ENCODE peak calls at places on chromosome 20, in four cellular contexts. K is heart left ventricle, E is fibroblast of pulmonary artery, Y is lower lobe of right lung. U is an unnamed sample.

GRCh38 chr20:35329435-35330139 is 37.4 kb upstream of the FAM83C start:
- DNase-seq in E (peak; percentile 44), K (no peak), Y (no peak), U (peak; percentile 41)

GRCh38 chr20:61896058-61896961 is 169.4 kb downstream of the TAF4 start:
- DNase-seq in E (peak; percentile 51), K (peak; percentile 67), Y (no peak), U (peak; percentile 67)

GRCh38 chr20:61524956-61525666 is 273.1 kb downstream of the CDH4 start:
- DNase-seq in K (no peak), Y (no peak), E (no peak), U (no peak)

GRCh38 chr20:58755751-58756524 is 63.3 kb downstream of the NPEPL1 start:
- DNase-seq in E (no peak), K (no peak), Y (no peak), U (no peak)

GRCh38 chr20:11978496-11978895 is 60.8 kb downstream of the BTBD3 start:
- DNase-seq in Y (no peak), E (no peak), K (no peak), U (no peak)

GRCh38 chr20:24034820-24035219 is 46.2 kb upstream of the GGTLC1 start:
- DNase-seq in K (no peak), Y (no peak), E (peak; percentile 6), U (no peak)

GRCh38 chr20:15235799-15236198 is 898.4 kb upstream of the FLRT3 start:
- DNase-seq in K (no peak), Y (no peak), E (no peak), U (no peak)

GRCh38 chr20:23178806-23179205 is 92.7 kb upstream of the CD93 start:
- DNase-seq in E (no peak), K (no peak), Y (no peak), U (no peak)

GRCh38 chr20:371755-372542 is 8.6 kb upstream of the TRIB3 start:
- DNase-seq in K (peak; percentile 75), E (peak; percentile 96), Y (peak; percentile 92), U (no peak)

GRCh38 chr20:58579819-58580492 is 64.8 kb upstream of the APCDD1L start:
- DNase-seq in Y (no peak), K (no peak), E (no peak), U (no peak)

GRCh38 chr20:25270829-25271251 is 23.0 kb downstream of the PYGB start:
- DNase-seq in E (no peak), Y (peak; percentile 34), K (peak; percentile 34), U (no peak)

GRCh38 chr20:53402233-53403005 is 191.2 kb downstream of the ZNF217 start:
- DNase-seq in Y (no peak), E (no peak), K (no peak), U (no peak)

GRCh38 chr20:62370115-62370806 is 3.1 kb upstream of the LAMA5 start:
- DNase-seq in K (peak; percentile 84), E (peak; percentile 75), Y (no peak), U (peak; percentile 61)

GRCh38 chr20:62318411-62319345 is 15.9 kb downstream of the ADRM1 start:
- DNase-seq in Y (no peak), E (no peak), K (no peak), U (no peak)

GRCh38 chr20:32569380-32570305 is 15.5 kb downstream of the NOL4L start:
- DNase-seq in K (peak; percentile 47), E (no peak), Y (no peak), U (no peak)

GRCh38 chr20:44692932-44693476 is 22.2 kb upstream of the CCN5 start:
- DNase-seq in Y (no peak), K (peak; percentile 76), E (peak; percentile 92), U (no peak)

GRCh38 chr20:48193626-48194025 is 408.3 kb upstream of the SULF2 start:
- DNase-seq in E (no peak), K (peak; percentile 17), Y (no peak), U (no peak)

GRCh38 chr20:32611286-32611685 is 26.2 kb upstream of the NOL4L start:
- DNase-seq in K (no peak), E (no peak), Y (no peak), U (no peak)

GRCh38 chr20:19211661-19212523 is 550 bp upstream of the SLC24A3 start:
- DNase-seq in E (no peak), Y (peak; percentile 71), K (peak; percentile 65), U (no peak)

GRCh38 chr20:24896984-24897383 is 52.1 kb upstream of the CST7 start:
- DNase-seq in Y (no peak), K (no peak), E (no peak), U (no peak)

GRCh38 chr20:57027752-57028151 is 238.7 kb downstream of the BMP7 start:
- DNase-seq in K (no peak), E (no peak), Y (no peak), U (no peak)

GRCh38 chr20:24770628-24771556 is 178.2 kb upstream of the CST7 start:
- DNase-seq in Y (no peak), K (no peak), E (no peak), U (no peak)

GRCh38 chr20:46928580-46929132 is 34.0 kb downstream of the EYA2 start:
- DNase-seq in K (no peak), Y (no peak), E (peak; percentile 26), U (no peak)

GRCh38 chr20:47574616-47575401 is 73.1 kb downstream of the NCOA3 start:
- DNase-seq in E (peak; percentile 21), Y (no peak), K (no peak), U (peak; percentile 21)

GRCh38 chr20:52814371-52814770 is 157.8 kb upstream of the TSHZ2 start:
- DNase-seq in E (no peak), Y (no peak), K (no peak), U (no peak)

GRCh38 chr20:54624701-54625472 is 149.5 kb downstream of the DOK5 start:
- DNase-seq in Y (no peak), E (peak; percentile 48), K (no peak), U (no peak)

GRCh38 chr20:16612708-16613107 is 39.5 kb upstream of the KIF16B start:
- DNase-seq in K (no peak), E (no peak), Y (no peak), U (no peak)

GRCh38 chr20:25221592-25222460 is 26.1 kb upstream of the PYGB start:
- DNase-seq in K (no peak), E (no peak), Y (no peak), U (no peak)

GRCh38 chr20:15609956-15610355 is 963.3 kb downstream of the KIF16B start:
- DNase-seq in E (no peak), Y (no peak), K (no peak), U (no peak)

GRCh38 chr20:3973705-3974104 is 41.7 kb downstream of the RNF24 start:
- DNase-seq in E (no peak), Y (no peak), K (no peak), U (no peak)

GRCh38 chr20:12166053-12166717 is 248.5 kb downstream of the BTBD3 start:
- DNase-seq in K (peak; percentile 55), E (peak; percentile 99), Y (no peak), U (no peak)

GRCh38 chr20:13187899-13188298 is 33.2 kb upstream of the ISM1 start:
- DNase-seq in Y (no peak), K (no peak), E (no peak), U (no peak)

GRCh38 chr20:13183005-13183404 is 38.1 kb upstream of the ISM1 start:
- DNase-seq in Y (no peak), E (no peak), K (no peak), U (no peak)

GRCh38 chr20:13180986-13181889 is 39.8 kb upstream of the ISM1 start:
- DNase-seq in K (no peak), E (no peak), Y (no peak), U (no peak)

GRCh38 chr20:13186043-13186774 is 34.9 kb upstream of the ISM1 start:
- DNase-seq in Y (no peak), E (no peak), K (no peak), U (no peak)
- TF ChIP-seq CTCF in Y (no peak), E (no peak), K (no peak), U (no peak)

DNA sequence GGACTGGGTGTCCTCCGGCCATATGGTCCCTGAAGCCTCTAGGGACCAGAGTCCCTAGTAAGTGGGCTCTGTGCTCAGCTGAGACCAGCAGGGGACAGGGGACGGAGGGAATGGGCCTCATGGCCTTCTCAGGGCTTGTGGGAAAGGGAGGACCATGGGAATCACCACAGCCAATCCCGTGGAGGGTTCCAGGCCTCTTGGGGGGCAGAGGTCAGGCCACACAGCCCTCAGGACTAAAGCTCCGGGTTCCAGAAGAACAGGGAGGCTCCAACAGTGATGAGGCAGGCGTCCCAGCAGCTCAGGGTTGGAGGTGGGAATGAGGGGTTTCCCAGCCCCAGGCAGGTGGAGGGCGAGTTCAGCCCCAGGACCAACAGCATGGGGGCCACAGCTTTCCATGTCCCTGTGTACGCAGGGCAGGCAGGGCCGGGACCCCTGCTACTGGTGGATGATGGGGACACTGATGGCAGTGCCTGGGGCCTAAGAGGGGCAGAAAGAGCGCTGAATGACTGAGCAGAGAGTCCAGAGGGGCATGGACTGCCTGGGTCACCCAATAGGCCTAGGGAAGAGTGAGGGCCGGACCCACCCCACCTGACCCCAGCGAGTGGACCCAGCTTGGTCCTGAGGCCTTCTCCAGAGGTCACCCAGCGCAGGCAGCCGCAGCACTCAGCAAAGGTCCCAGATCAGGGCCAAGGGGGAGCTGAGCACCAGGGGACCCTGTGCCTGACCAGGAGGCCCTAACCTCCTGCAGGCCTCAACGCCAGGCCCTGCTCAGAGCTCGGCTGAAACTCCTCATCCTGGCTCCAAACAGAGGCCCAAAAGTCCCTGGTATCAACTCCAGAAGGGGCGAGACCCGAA is 8.8 kb downstream of the MYL9 start:
- DNase-seq in K (no peak), E (no peak), Y (no peak), U (peak; percentile 15)
- TF ChIP-seq CTCF in K (no peak), E (no peak), Y (no peak), U (no peak)

DNA sequence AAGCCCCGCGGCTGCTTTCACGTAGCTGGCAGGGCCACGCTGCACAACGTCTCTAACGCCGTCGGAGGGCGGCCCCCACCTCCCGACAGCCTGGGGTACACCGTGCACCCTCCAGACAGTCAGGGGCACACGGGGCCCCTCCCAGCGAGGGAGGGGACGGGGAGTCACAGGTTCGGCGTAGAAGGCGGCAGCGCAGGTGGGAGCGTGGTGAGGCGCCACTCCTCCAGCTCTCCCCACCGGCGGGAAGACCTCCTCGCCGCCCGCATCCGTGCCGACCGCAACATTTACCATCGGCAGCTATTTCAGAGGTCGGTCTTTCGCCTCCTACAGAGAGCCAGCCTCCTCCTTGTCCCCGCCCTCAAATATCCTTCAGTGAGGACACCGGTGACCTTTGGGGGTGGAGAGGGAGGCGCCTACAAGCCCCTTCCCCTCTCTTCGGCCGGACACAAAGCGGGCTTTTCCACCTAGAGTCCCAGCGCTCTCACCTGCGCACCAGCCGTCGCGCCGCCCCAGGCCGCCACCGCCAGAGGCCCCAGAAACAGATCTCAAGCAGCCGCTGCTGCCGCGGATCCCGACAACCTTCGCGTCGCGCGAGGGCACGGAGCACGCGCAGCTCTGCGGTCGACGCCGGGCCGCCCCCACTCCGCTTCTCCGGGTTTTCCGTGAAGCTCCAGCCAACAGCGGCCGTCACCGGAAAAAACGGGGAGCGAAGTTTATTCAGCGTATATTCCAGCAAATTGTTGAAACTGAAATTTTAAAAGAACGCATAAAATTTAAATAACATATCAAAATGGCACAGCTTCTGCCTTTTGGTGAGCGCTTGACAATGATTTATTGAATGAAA is at the start of gene MKKS:
- DNase-seq in E (peak; percentile 94), Y (peak; percentile 94), K (peak; percentile 96), U (peak; percentile 83)
- TF ChIP-seq CTCF in E (no peak), Y (no peak), K (no peak), U (no peak)

GRCh38 chr20:60138263-60139127 is 180.3 kb downstream of the CDH26 start:
- DNase-seq in Y (peak; percentile 73), K (peak; percentile 74), E (peak; percentile 13), U (peak; percentile 63)

GRCh38 chr20:60136640-60137411 is 178.6 kb downstream of the CDH26 start:
- DNase-seq in K (no peak), Y (no peak), E (no peak), U (no peak)

GRCh38 chr20:60135276-60135675 is 177.1 kb downstream of the CDH26 start:
- DNase-seq in K (no peak), E (no peak), Y (no peak), U (no peak)

GRCh38 chr20:60139663-60140446 is 181.6 kb downstream of the CDH26 start:
- DNase-seq in K (no peak), Y (no peak), E (peak; percentile 6), U (no peak)

GRCh38 chr20:60137657-60138245 is 179.5 kb downstream of the CDH26 start:
- DNase-seq in E (peak; percentile 6), K (no peak), Y (no peak), U (peak; percentile 50)
- TF ChIP-seq CTCF in E (peak; percentile 14), K (peak; percentile 49), Y (peak; percentile 47), U (peak; percentile 49)